ENCODE peak calls at places on chromosomes 3 and 15, in five cellular contexts. V, A, P, I and N are unnamed samples. For H3K9me3 and H3K36me3, the result is how much of the 10 kb centered on the place peaks cover.

GRCh38 chr15:60299452-60300047 is 98.2 kb downstream of the ANXA2 start:
- DNase-seq in V (no peak), I (no peak), P (peak), A (peak), N (peak)

GRCh38 chr3:141477224-141477623 is 9.6 kb upstream of the RASA2 start:
- DNase-seq in A (peak), V (no peak), I (no peak), P (peak), N (no peak)

GRCh38 chr3:152466784-152467183 is 198.1 kb downstream of the MBNL1 start:
- DNase-seq in V (no peak), P (peak), I (peak), A (peak), N (no peak)

GRCh38 chr15:80744411-80744810 is 34.8 kb upstream of the CEMIP start:
- DNase-seq in P (no peak), A (peak), I (no peak), V (no peak), N (no peak)

GRCh38 chr3:180594631-180595348 is 7.2 kb upstream of the TTC14 start:
- DNase-seq in P (peak), I (no peak), V (no peak), A (peak), N (no peak)

GRCh38 chr3:53243165-53243564 is 12.7 kb downstream of the TKT start:
- DNase-seq in I (peak), P (peak), V (no peak), A (peak), N (no peak)

GRCh38 chr15:49182128-49182527 is 12.1 kb downstream of the GALK2 start:
- DNase-seq in P (no peak), I (no peak), A (no peak), V (no peak), N (no peak)

GRCh38 chr3:145244327-145244726 is 916.7 kb downstream of the PLOD2 start:
- DNase-seq in V (no peak), A (no peak), P (no peak), I (no peak), N (no peak)

GRCh38 chr3:70516081-70516480 is 203.6 kb upstream of the MDFIC2 start:
- DNase-seq in A (no peak), I (peak), V (no peak), P (no peak), N (no peak)

GRCh38 chr15:95972136-95972553 is 358.4 kb upstream of the NR2F2 start:
- DNase-seq in P (peak), I (peak), V (no peak), A (peak), N (no peak)

GRCh38 chr3:116083686-116084085 is 361.6 kb downstream of the LSAMP start:
- DNase-seq in I (no peak), V (no peak), A (peak), P (no peak), N (no peak)

GRCh38 chr15:50450678-50451077 is 26.5 kb downstream of the USP8 start:
- DNase-seq in V (no peak), A (no peak), I (no peak), P (no peak), N (no peak)

GRCh38 chr3:53045107-53045783 is 628 bp downstream of the SFMBT1 start:
- DNase-seq in P (peak), I (peak), A (no peak), V (peak), N (peak)

GRCh38 chr3:64207289-64208086 is 17.8 kb downstream of the PRICKLE2 start:
- DNase-seq in V (no peak), I (peak), P (peak), A (peak), N (no peak)

GRCh38 chr3:48466386-48467109 is 20.0 kb downstream of the ATRIP start:
- DNase-seq in V (peak), A (no peak), P (peak), I (no peak), N (no peak)

GRCh38 chr3:2837233-2837632 is 272.9 kb downstream of the IL5RA start:
- DNase-seq in V (no peak), I (peak), A (no peak), P (no peak), N (no peak)

GRCh38 chr3:126858887-126859286 is 124.0 kb upstream of the PLXNA1 start:
- DNase-seq in A (peak), V (no peak), P (peak), I (no peak), N (no peak)

GRCh38 chr3:46876313-46877300 is 914 bp upstream of the PTH1R start:
- DNase-seq in V (no peak), A (no peak), P (no peak), I (no peak), N (no peak)

GRCh38 chr3:178304758-178305157 is 231.5 kb upstream of the KCNMB2 start:
- DNase-seq in I (no peak), A (peak), V (no peak), P (peak), N (no peak)

GRCh38 chr3:99384596-99384995 is 253.8 kb upstream of the COL8A1 start:
- DNase-seq in A (no peak), I (no peak), V (no peak), P (peak), N (no peak)

GRCh38 chr3:114231616-114232015 is 5.8 kb downstream of the ZNF80 start:
- DNase-seq in A (no peak), V (peak), P (no peak), I (no peak), N (no peak)

GRCh38 chr15:74173545-74174215 is at the start of gene ISLR:
- DNase-seq in P (peak), V (no peak), I (no peak), A (peak), N (no peak)

GRCh38 chr3:39205131-39205530 is 12.7 kb upstream of the XIRP1 start:
- DNase-seq in P (no peak), A (no peak), V (no peak), I (no peak), N (no peak)

GRCh38 chr3:182644800-182645433 is 148.4 kb upstream of the ATP11B start:
- DNase-seq in V (no peak), I (no peak), P (peak), A (no peak), N (no peak)

GRCh38 chr15:68699124-68699880 is 120.5 kb downstream of the CORO2B start:
- DNase-seq in A (no peak), P (no peak), I (no peak), V (no peak), N (no peak)

GRCh38 chr15:39666671-39667070 is 85.8 kb downstream of the THBS1 start:
- DNase-seq in P (peak), A (peak), I (no peak), V (no peak), N (no peak)

GRCh38 chr15:78930577-78931388 is 14.1 kb downstream of the CTSH start:
- DNase-seq in I (no peak), V (no peak), P (peak), A (peak), N (no peak)

GRCh38 chr3:45387636-45388348 is 584 bp upstream of the LARS2 start:
- DNase-seq in I (no peak), P (no peak), V (no peak), A (no peak), N (no peak)

GRCh38 chr3:187293514-187293870 is 2.0 kb upstream of the MASP1 start:
- DNase-seq in I (no peak), P (peak), A (no peak), V (no peak), N (no peak)

GRCh38 chr3:26087751-26088150 is 297.9 kb downstream of the OXSM start:
- DNase-seq in V (no peak), I (no peak), A (no peak), P (no peak), N (no peak)
- H3K9me3 ChIP-seq in V (under half), I (under half), A (under half), P (under half), N (under half)

DNA sequence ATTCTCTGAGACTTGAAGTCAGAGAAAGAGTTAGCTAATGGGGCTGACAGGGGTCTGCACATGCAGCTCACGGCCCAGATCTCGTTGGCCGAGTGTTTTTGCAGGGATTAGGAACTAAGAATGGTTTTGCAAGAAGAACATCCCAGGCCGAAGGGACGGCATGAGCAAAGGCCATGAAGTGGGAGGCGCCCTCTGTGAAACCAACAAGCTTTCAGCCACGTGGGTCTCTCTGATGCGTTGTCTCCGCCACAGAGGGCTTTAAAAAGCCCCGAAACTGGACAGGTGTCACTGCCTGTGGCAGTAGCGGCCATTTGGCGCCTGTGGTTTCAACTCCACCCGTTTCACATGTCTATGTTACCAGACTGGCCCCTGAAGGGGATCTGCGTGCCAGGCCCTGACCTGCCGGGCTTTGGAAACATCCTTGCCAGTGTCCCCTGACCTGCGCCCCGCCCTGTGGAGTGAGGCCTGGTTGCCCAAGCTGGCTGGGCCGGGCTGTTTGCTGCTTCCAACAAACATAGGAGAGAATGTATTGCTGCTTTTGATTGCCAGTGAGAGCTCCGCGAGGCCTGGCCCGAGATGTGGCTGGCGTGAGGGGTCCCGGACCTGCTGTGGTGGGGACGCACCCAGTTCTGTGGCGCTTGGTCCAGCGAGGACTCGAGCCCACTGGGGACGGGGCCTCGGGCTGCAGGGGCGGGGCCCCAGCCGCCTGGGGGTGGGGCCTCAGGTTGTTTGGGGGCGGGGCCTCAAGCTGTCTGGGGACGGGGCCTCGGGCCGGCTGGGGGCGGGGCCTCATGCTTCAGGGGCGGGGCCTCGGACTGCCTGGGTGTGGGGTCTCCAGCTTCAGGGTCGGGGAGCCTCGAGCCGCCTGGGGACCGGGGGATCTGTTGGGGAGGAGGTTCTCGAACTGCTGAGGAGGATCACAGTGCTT is 30.4 kb downstream of the GOLGA6L2 start:
- DNase-seq in P (no peak), A (no peak), I (no peak), V (no peak), N (peak)
- H3K4me3 ChIP-seq in P (no peak), A (no peak), I (no peak), V (no peak), N (no peak)

GRCh38 chr3:15044311-15044710 is 20.8 kb downstream of the MRPS25 start:
- DNase-seq in A (no peak), I (no peak), V (no peak), P (no peak), N (no peak)

GRCh38 chr3:15042936-15043335 is 22.2 kb downstream of the MRPS25 start:
- DNase-seq in A (peak), P (peak), V (no peak), I (no peak), N (no peak)

GRCh38 chr3:15041950-15042349 is 23.2 kb downstream of the MRPS25 start:
- DNase-seq in V (no peak), I (no peak), P (no peak), A (no peak), N (no peak)

GRCh38 chr3:15045667-15046066 is 19.4 kb downstream of the MRPS25 start:
- DNase-seq in I (no peak), V (no peak), A (no peak), P (no peak), N (no peak)

DNA sequence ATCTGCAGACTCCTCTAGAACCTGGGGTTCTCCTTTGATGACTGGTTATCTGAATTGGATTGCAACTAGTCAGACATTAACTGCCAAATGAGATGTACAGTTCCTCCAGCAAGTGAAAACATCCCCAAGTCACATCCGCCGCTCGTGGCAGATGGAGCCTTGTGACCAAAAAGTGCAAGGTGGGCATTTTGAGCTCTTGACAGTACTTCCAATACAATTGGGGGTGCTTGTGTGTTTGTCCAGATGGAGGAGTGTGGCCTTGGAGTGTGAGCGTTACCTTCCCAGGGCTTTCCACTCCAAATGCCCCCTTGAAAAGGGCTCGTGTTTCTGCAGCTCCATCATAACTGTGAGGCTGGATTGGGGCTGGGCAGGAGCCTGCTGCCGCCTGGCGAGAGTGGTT is 21.3 kb downstream of the MRPS25 start:
- DNase-seq in I (no peak), A (no peak), V (no peak), P (no peak), N (no peak)
- H3K36me3 ChIP-seq in I (half or more), A (half or more), V (half or more), P (half or more), N (under half)

DNA sequence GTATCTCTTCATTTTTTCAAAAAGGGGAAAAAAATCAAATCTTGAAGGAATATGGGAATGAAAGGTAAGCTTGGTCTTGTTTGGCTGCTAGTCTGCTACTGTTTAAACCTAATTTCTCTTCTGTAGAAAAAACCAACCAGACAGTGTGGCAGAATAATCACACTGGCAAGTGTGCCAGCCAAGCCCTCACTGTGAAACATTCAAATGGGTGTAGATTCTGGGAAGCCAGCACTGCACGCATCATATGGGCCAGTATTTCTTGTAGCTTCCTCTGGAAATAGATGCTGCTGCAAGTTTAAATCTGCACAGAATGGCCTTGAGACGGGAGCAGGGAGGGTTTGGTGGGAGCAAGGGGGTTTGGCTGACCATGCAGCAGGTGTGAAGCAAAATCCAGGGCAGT is 62.1 kb downstream of the POMGNT2 start:
- DNase-seq in A (no peak), P (no peak), V (no peak), I (no peak), N (no peak)
- H3K9me3 ChIP-seq in A (under half), P (under half), V (under half), I (under half), N (under half)

GRCh38 chr3:160445854-160446253 is 3.7 kb downstream of the TRIM59 start:
- DNase-seq in A (no peak), I (no peak), V (no peak), P (no peak), N (no peak)
- H3K4me3 ChIP-seq in A (no peak), I (no peak), V (no peak), P (no peak), N (no peak)

GRCh38 chr3:183958226-183958625 is 59.5 kb downstream of the ABCC5 start:
- DNase-seq in A (no peak), P (no peak), I (no peak), V (no peak), N (no peak)

GRCh38 chr3:183958775-183959174 is 58.9 kb downstream of the ABCC5 start:
- DNase-seq in V (no peak), P (no peak), I (no peak), A (no peak), N (no peak)

GRCh38 chr3:183954875-183955274 is 62.8 kb downstream of the ABCC5 start:
- DNase-seq in A (no peak), P (no peak), V (no peak), I (no peak), N (no peak)

GRCh38 chr3:183953471-183954070 is 64.1 kb downstream of the ABCC5 start:
- DNase-seq in P (no peak), A (no peak), I (no peak), V (no peak), N (no peak)

DNA sequence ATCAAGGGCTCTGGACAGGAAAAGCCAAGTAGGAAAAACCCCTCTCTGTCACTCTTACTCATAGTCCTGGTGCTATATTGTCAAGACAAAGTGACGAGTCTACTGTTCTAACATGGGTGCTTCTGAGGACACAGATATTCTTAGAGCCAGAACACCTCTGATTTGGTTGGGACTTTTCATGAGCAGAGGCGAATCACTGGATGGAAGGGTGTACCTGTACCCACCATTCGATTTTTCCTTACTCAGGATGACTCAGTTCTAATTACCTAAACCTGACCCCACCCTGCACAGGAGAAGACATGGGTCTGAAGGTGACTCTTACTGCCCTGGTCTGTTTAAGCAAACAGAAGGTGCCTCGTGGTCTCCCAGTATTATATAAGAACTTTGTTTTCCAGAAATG is 58.5 kb downstream of the ABCC5 start:
- DNase-seq in P (no peak), I (no peak), A (no peak), V (no peak), N (peak)
- H3K36me3 ChIP-seq in P (under half), I (under half), A (under half), V (under half), N (under half)

GRCh38 chr3:191136347-191136746 is 62.7 kb upstream of the OSTN start:
- DNase-seq in I (peak), P (peak), A (no peak), V (no peak), N (no peak)

GRCh38 chr3:191143224-191143623 is 55.8 kb upstream of the OSTN start:
- DNase-seq in V (no peak), A (no peak), I (no peak), P (no peak), N (no peak)

GRCh38 chr3:191138937-191139336 is 60.1 kb upstream of the OSTN start:
- DNase-seq in V (no peak), A (no peak), P (no peak), I (no peak), N (no peak)

GRCh38 chr3:191141728-191142127 is 57.3 kb upstream of the OSTN start:
- DNase-seq in A (peak), V (no peak), P (peak), I (no peak), N (no peak)

DNA sequence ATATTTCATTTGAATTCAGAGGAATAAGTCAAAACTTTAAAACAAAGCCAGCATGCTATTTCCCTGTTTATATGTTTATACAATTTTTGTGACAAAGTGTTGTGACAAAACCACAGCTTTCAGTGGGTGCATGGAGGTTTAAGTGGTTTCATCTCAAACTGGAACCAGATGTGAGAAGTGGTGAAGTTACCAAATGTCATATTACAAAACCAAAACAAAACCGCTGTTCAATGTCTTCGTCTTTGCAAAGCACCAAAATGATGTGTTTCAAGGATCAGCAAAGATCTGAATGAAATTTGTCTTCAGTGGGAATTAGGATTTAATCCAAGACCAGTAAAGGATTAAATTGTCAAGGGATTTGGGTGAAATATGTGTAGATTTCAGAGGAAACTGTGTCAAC is 59.3 kb upstream of the OSTN start:
- DNase-seq in V (no peak), A (no peak), P (peak), I (no peak), N (no peak)
- H3K9me3 ChIP-seq in V (under half), A (under half), P (under half), I (under half), N (under half)

GRCh38 chr15:75606026-75606425 is 19.5 kb downstream of the SNUPN start:
- DNase-seq in I (no peak), P (no peak), A (no peak), V (no peak), N (no peak)

GRCh38 chr15:75606711-75607684 is 18.5 kb downstream of the SNUPN start:
- DNase-seq in I (no peak), V (no peak), A (peak), P (peak), N (no peak)
- H3K4me3 ChIP-seq in I (no peak), V (peak), A (no peak), P (no peak), N (no peak)